ENCODE peak calls at places on chromosomes 12 and 14, in six cellular contexts. One of them, this sample, is unnamed.
A peak's percentile ranks its signal among the peaks of the same experiment; 100 is the strongest.

GRCh38 chr14:32938719-32939253 is at the start of gene NPAS3:
- DNase-seq in CD8-positive, alpha-beta memory T cell: no peak
- DNase-seq in CD4-positive, alpha-beta memory T cell: no peak
- DNase-seq in HL-60: no peak
- DNase-seq in upper lobe of left lung: peak; percentile 86
- DNase-seq in transverse colon: no peak
- DNase-seq in this sample: no peak

GRCh38 chr12:16277585-16277984 is at the start of gene SLC15A5:
- DNase-seq in CD8-positive, alpha-beta memory T cell: no peak
- DNase-seq in CD4-positive, alpha-beta memory T cell: no peak
- DNase-seq in HL-60: no peak
- DNase-seq in upper lobe of left lung: no peak
- DNase-seq in transverse colon: no peak
- DNase-seq in this sample: no peak

GRCh38 chr12:118068361-118068958 is 7.5 kb upstream of the WSB2 start:
- DNase-seq in CD8-positive, alpha-beta memory T cell: no peak
- DNase-seq in CD4-positive, alpha-beta memory T cell: no peak
- DNase-seq in HL-60: no peak
- DNase-seq in upper lobe of left lung: no peak
- DNase-seq in transverse colon: no peak
- DNase-seq in this sample: no peak

GRCh38 chr14:101365329-101366158 is 195.8 kb upstream of the DIO3 start:
- DNase-seq in CD8-positive, alpha-beta memory T cell: no peak
- DNase-seq in CD4-positive, alpha-beta memory T cell: no peak
- DNase-seq in HL-60: no peak
- DNase-seq in upper lobe of left lung: peak; percentile 18
- DNase-seq in transverse colon: no peak
- DNase-seq in this sample: peak; percentile 77

GRCh38 chr12:108980831-108981618 is 39.8 kb downstream of the SVOP start:
- DNase-seq in CD8-positive, alpha-beta memory T cell: no peak
- DNase-seq in CD4-positive, alpha-beta memory T cell: no peak
- DNase-seq in HL-60: no peak
- DNase-seq in upper lobe of left lung: no peak
- DNase-seq in transverse colon: no peak
- DNase-seq in this sample: no peak

GRCh38 chr14:40685764-40686163 is 920.9 kb upstream of the LRFN5 start:
- DNase-seq in CD8-positive, alpha-beta memory T cell: no peak
- DNase-seq in CD4-positive, alpha-beta memory T cell: no peak
- DNase-seq in HL-60: no peak
- DNase-seq in upper lobe of left lung: no peak
- DNase-seq in transverse colon: no peak
- DNase-seq in this sample: no peak

GRCh38 chr12:62267026-62267425 is 6.8 kb downstream of the USP15 start:
- DNase-seq in CD8-positive, alpha-beta memory T cell: no peak
- DNase-seq in CD4-positive, alpha-beta memory T cell: no peak
- DNase-seq in HL-60: no peak
- DNase-seq in upper lobe of left lung: no peak
- DNase-seq in transverse colon: no peak
- DNase-seq in this sample: no peak

GRCh38 chr14:52355016-52355430 is 40.9 kb downstream of the PTGER2 start:
- DNase-seq in CD8-positive, alpha-beta memory T cell: no peak
- DNase-seq in CD4-positive, alpha-beta memory T cell: no peak
- DNase-seq in HL-60: no peak
- DNase-seq in upper lobe of left lung: no peak
- DNase-seq in transverse colon: no peak
- DNase-seq in this sample: no peak

GRCh38 chr12:18643673-18644072 is 94.1 kb downstream of the PLCZ1 start:
- DNase-seq in CD8-positive, alpha-beta memory T cell: no peak
- DNase-seq in CD4-positive, alpha-beta memory T cell: no peak
- DNase-seq in HL-60: no peak
- DNase-seq in upper lobe of left lung: no peak
- DNase-seq in transverse colon: no peak
- DNase-seq in this sample: no peak

GRCh38 chr12:62873116-62873825 is 61.7 kb downstream of the PPM1H start:
- DNase-seq in CD8-positive, alpha-beta memory T cell: no peak
- DNase-seq in CD4-positive, alpha-beta memory T cell: no peak
- DNase-seq in HL-60: no peak
- DNase-seq in upper lobe of left lung: no peak
- DNase-seq in transverse colon: no peak
- DNase-seq in this sample: no peak

GRCh38 chr12:46832084-46832704 is 6.4 kb upstream of the SLC38A4 start:
- DNase-seq in CD8-positive, alpha-beta memory T cell: no peak
- DNase-seq in CD4-positive, alpha-beta memory T cell: no peak
- DNase-seq in HL-60: no peak
- DNase-seq in upper lobe of left lung: no peak
- DNase-seq in transverse colon: no peak
- DNase-seq in this sample: no peak

GRCh38 chr12:104966677-104967076 is 8.6 kb upstream of the SLC41A2 start:
- DNase-seq in CD8-positive, alpha-beta memory T cell: no peak
- DNase-seq in CD4-positive, alpha-beta memory T cell: no peak
- DNase-seq in HL-60: no peak
- DNase-seq in upper lobe of left lung: no peak
- DNase-seq in transverse colon: no peak
- DNase-seq in this sample: no peak

GRCh38 chr12:2624543-2625266 is 170.1 kb upstream of the FKBP4 start:
- DNase-seq in CD8-positive, alpha-beta memory T cell: no peak
- DNase-seq in CD4-positive, alpha-beta memory T cell: no peak
- DNase-seq in HL-60: no peak
- DNase-seq in upper lobe of left lung: peak; percentile 34
- DNase-seq in transverse colon: no peak
- DNase-seq in this sample: peak; percentile 29

GRCh38 chr12:131092911-131093901 is 139.5 kb downstream of the ADGRD1 start:
- DNase-seq in CD8-positive, alpha-beta memory T cell: no peak
- DNase-seq in CD4-positive, alpha-beta memory T cell: no peak
- DNase-seq in HL-60: no peak
- DNase-seq in upper lobe of left lung: peak; percentile 75
- DNase-seq in transverse colon: peak; percentile 65
- DNase-seq in this sample: peak; percentile 17

GRCh38 chr14:101460521-101460920 is 100.8 kb upstream of the DIO3 start:
- DNase-seq in CD8-positive, alpha-beta memory T cell: no peak
- DNase-seq in CD4-positive, alpha-beta memory T cell: no peak
- DNase-seq in HL-60: no peak
- DNase-seq in upper lobe of left lung: no peak
- DNase-seq in transverse colon: no peak
- DNase-seq in this sample: no peak

GRCh38 chr14:49593016-49593415 is 5.7 kb upstream of the LRR1 start:
- DNase-seq in CD8-positive, alpha-beta memory T cell: no peak
- DNase-seq in CD4-positive, alpha-beta memory T cell: no peak
- DNase-seq in HL-60: no peak
- DNase-seq in upper lobe of left lung: no peak
- DNase-seq in transverse colon: no peak
- DNase-seq in this sample: no peak

GRCh38 chr14:32939254-32940065 is 781 bp downstream of the NPAS3 start:
- DNase-seq in CD8-positive, alpha-beta memory T cell: no peak
- DNase-seq in CD4-positive, alpha-beta memory T cell: no peak
- DNase-seq in HL-60: no peak
- DNase-seq in upper lobe of left lung: peak; percentile 90
- DNase-seq in transverse colon: peak; percentile 70
- DNase-seq in this sample: no peak

GRCh38 chr14:106518054-106518943 is 991.9 kb downstream of the TMEM121 start:
- DNase-seq in CD8-positive, alpha-beta memory T cell: peak; percentile 80
- DNase-seq in CD4-positive, alpha-beta memory T cell: peak; percentile 77
- DNase-seq in HL-60: peak; percentile 74
- DNase-seq in upper lobe of left lung: no peak
- DNase-seq in transverse colon: peak; percentile 67
- DNase-seq in this sample: peak; percentile 14

GRCh38 chr14:89620436-89620835 is 203.4 kb upstream of the FOXN3 start:
- DNase-seq in CD8-positive, alpha-beta memory T cell: no peak
- DNase-seq in CD4-positive, alpha-beta memory T cell: no peak
- DNase-seq in HL-60: no peak
- DNase-seq in upper lobe of left lung: no peak
- DNase-seq in transverse colon: no peak
- DNase-seq in this sample: no peak
- H3K27ac ChIP-seq in CD8-positive, alpha-beta memory T cell: peak overlapping the region; percentile 88
- H3K27ac ChIP-seq in CD4-positive, alpha-beta memory T cell: peak overlapping the region; percentile 80
- H3K27ac ChIP-seq in HL-60: no peak overlapping the region
- H3K27ac ChIP-seq in upper lobe of left lung: no peak overlapping the region
- H3K27ac ChIP-seq in transverse colon: no peak overlapping the region
- H3K27ac ChIP-seq in this sample: no peak overlapping the region

DNA sequence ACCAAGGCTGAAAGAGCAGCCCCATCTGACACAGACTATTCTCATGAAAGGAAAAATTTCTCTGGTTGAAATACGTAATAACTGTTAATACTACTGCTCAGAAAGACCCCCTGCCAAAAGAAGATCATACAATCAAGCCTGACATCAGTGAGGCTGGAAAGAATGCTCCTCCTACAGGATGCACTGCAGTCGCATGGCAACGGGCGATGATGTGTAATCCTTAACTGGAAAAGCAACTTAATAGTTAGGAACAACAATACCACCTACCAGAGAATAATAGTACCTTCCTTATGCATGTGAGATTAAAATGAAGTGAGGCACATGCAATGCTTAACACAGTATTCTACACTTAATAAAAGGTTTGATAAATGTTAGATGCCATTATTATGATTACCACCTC is 1.2 kb upstream of the GOLGA5 start:
- DNase-seq in CD8-positive, alpha-beta memory T cell: no peak
- DNase-seq in CD4-positive, alpha-beta memory T cell: no peak
- DNase-seq in HL-60: no peak
- DNase-seq in upper lobe of left lung: no peak
- DNase-seq in transverse colon: no peak
- DNase-seq in this sample: no peak
- H3K27ac ChIP-seq in CD8-positive, alpha-beta memory T cell: no peak overlapping the region
- H3K27ac ChIP-seq in CD4-positive, alpha-beta memory T cell: no peak overlapping the region
- H3K27ac ChIP-seq in HL-60: no peak overlapping the region
- H3K27ac ChIP-seq in upper lobe of left lung: no peak overlapping the region
- H3K27ac ChIP-seq in transverse colon: peak overlapping the region; percentile 87
- H3K27ac ChIP-seq in this sample: no peak overlapping the region

DNA sequence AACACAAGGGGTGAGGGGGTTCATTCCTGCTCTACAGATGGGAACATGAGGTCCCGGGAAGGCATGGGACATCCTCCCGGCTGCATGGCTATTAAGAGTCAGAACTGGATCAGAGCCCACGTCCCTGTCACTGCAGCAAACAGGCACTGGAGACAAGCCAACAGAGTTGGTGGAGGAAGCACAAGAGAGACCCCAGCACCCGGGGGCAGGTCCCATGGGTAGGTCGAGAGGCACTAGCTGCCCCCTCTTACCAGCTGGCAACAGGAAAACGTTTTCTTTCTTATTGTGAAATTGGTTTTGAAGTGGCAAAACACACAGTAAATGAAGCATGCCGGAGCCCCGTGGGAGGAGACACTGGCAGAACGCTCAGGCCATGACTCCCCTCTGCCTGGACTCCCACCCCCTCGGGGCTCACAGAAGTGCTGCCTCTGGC is 43.6 kb downstream of the SYNE3 start:
- DNase-seq in CD8-positive, alpha-beta memory T cell: peak; percentile 13
- DNase-seq in CD4-positive, alpha-beta memory T cell: no peak
- DNase-seq in HL-60: no peak
- DNase-seq in upper lobe of left lung: no peak
- DNase-seq in transverse colon: no peak
- DNase-seq in this sample: peak; percentile 54
- H3K27ac ChIP-seq in CD8-positive, alpha-beta memory T cell: no peak overlapping the region
- H3K27ac ChIP-seq in CD4-positive, alpha-beta memory T cell: no peak overlapping the region
- H3K27ac ChIP-seq in HL-60: no peak overlapping the region
- H3K27ac ChIP-seq in upper lobe of left lung: no peak overlapping the region
- H3K27ac ChIP-seq in transverse colon: no peak overlapping the region
- H3K27ac ChIP-seq in this sample: peak overlapping the region; percentile 28

GRCh38 chr12:94982456-94982855 is 21.0 kb downstream of the NDUFA12 start:
- DNase-seq in CD8-positive, alpha-beta memory T cell: no peak
- DNase-seq in CD4-positive, alpha-beta memory T cell: no peak
- DNase-seq in HL-60: no peak
- DNase-seq in upper lobe of left lung: no peak
- DNase-seq in transverse colon: no peak
- DNase-seq in this sample: no peak
- H3K27ac ChIP-seq in CD8-positive, alpha-beta memory T cell: no peak overlapping the region
- H3K27ac ChIP-seq in CD4-positive, alpha-beta memory T cell: no peak overlapping the region
- H3K27ac ChIP-seq in HL-60: no peak overlapping the region
- H3K27ac ChIP-seq in upper lobe of left lung: no peak overlapping the region
- H3K27ac ChIP-seq in transverse colon: no peak overlapping the region
- H3K27ac ChIP-seq in this sample: no peak overlapping the region

GRCh38 chr12:64395739-64396138 is 5.2 kb upstream of the C12orf56 start:
- DNase-seq in CD8-positive, alpha-beta memory T cell: no peak
- DNase-seq in CD4-positive, alpha-beta memory T cell: no peak
- DNase-seq in HL-60: no peak
- DNase-seq in upper lobe of left lung: no peak
- DNase-seq in transverse colon: no peak
- DNase-seq in this sample: no peak

GRCh38 chr12:64403708-64404469 is at the start of gene XPOT:
- DNase-seq in CD8-positive, alpha-beta memory T cell: peak; percentile 91
- DNase-seq in CD4-positive, alpha-beta memory T cell: peak; percentile 95
- DNase-seq in HL-60: peak; percentile 95
- DNase-seq in upper lobe of left lung: peak; percentile 98
- DNase-seq in transverse colon: peak; percentile 95
- DNase-seq in this sample: peak; percentile 97

GRCh38 chr12:64402181-64402580 is 2.0 kb upstream of the XPOT start:
- DNase-seq in CD8-positive, alpha-beta memory T cell: no peak
- DNase-seq in CD4-positive, alpha-beta memory T cell: no peak
- DNase-seq in HL-60: no peak
- DNase-seq in upper lobe of left lung: no peak
- DNase-seq in transverse colon: no peak
- DNase-seq in this sample: no peak

GRCh38 chr12:64404470-64405446 is 566 bp downstream of the XPOT start:
- DNase-seq in CD8-positive, alpha-beta memory T cell: no peak
- DNase-seq in CD4-positive, alpha-beta memory T cell: peak; percentile 27
- DNase-seq in HL-60: peak; percentile 86
- DNase-seq in upper lobe of left lung: no peak
- DNase-seq in transverse colon: peak; percentile 58
- DNase-seq in this sample: peak; percentile 82

GRCh38 chr12:64400041-64400440 is 4.2 kb upstream of the XPOT start:
- DNase-seq in CD8-positive, alpha-beta memory T cell: no peak
- DNase-seq in CD4-positive, alpha-beta memory T cell: peak; percentile 53
- DNase-seq in HL-60: no peak
- DNase-seq in upper lobe of left lung: no peak
- DNase-seq in transverse colon: no peak
- DNase-seq in this sample: no peak
- H3K27ac ChIP-seq in CD8-positive, alpha-beta memory T cell: no peak overlapping the region
- H3K27ac ChIP-seq in CD4-positive, alpha-beta memory T cell: peak overlapping the region; percentile 1
- H3K27ac ChIP-seq in HL-60: no peak overlapping the region
- H3K27ac ChIP-seq in upper lobe of left lung: no peak overlapping the region
- H3K27ac ChIP-seq in transverse colon: no peak overlapping the region
- H3K27ac ChIP-seq in this sample: no peak overlapping the region

DNA sequence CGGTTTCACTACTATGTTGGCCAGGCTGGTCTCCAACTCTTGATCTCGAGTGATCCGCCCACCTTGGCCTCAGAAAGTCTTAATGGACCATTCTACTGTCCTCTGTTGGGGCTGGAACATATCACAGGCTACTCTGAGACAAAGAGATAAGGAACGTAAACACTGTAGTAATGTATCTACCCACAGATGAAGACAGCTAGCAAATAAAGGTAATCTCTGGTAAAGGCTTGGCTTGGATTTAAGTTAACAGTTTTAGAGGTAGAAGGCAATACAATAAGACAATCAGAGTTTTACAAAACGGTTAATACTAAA is 44.6 kb upstream of the ISM2 start:
- DNase-seq in CD8-positive, alpha-beta memory T cell: no peak
- DNase-seq in CD4-positive, alpha-beta memory T cell: no peak
- DNase-seq in HL-60: no peak
- DNase-seq in upper lobe of left lung: no peak
- DNase-seq in transverse colon: no peak
- DNase-seq in this sample: no peak
- H3K27ac ChIP-seq in CD8-positive, alpha-beta memory T cell: no peak overlapping the region
- H3K27ac ChIP-seq in CD4-positive, alpha-beta memory T cell: no peak overlapping the region
- H3K27ac ChIP-seq in HL-60: no peak overlapping the region
- H3K27ac ChIP-seq in upper lobe of left lung: no peak overlapping the region
- H3K27ac ChIP-seq in transverse colon: peak overlapping the region; percentile 56
- H3K27ac ChIP-seq in this sample: no peak overlapping the region

GRCh38 chr12:89878327-89878726 is 169.7 kb upstream of the ATP2B1 start:
- DNase-seq in CD8-positive, alpha-beta memory T cell: no peak
- DNase-seq in CD4-positive, alpha-beta memory T cell: no peak
- DNase-seq in HL-60: no peak
- DNase-seq in upper lobe of left lung: no peak
- DNase-seq in transverse colon: no peak
- DNase-seq in this sample: no peak
- H3K27ac ChIP-seq in CD8-positive, alpha-beta memory T cell: no peak overlapping the region
- H3K27ac ChIP-seq in CD4-positive, alpha-beta memory T cell: no peak overlapping the region
- H3K27ac ChIP-seq in HL-60: no peak overlapping the region
- H3K27ac ChIP-seq in upper lobe of left lung: no peak overlapping the region
- H3K27ac ChIP-seq in transverse colon: no peak overlapping the region
- H3K27ac ChIP-seq in this sample: no peak overlapping the region

This sample was measured in OCI-LY7.